ENCODE peak calls at places on chromosomes 12 and 14, in four cellular contexts. J is HepG2, N is heart right ventricle, M is fibroblast of lung. W is an unnamed sample.

GRCh38 chr12:56087220-56087619 is 7.3 kb downstream of the ERBB3 start:
- DNase-seq in M (no peak), N (peak; percentile 81), J (no peak), W (no peak)

GRCh38 chr12:26939953-26940352 is 1.7 kb downstream of the FGFR1OP2 start:
- DNase-seq in N (no peak), M (no peak), J (no peak), W (no peak)

GRCh38 chr12:55687746-55688145 is 20.0 kb downstream of the ITGA7 start:
- DNase-seq in M (peak; percentile 24), N (no peak), J (no peak), W (no peak)

GRCh38 chr14:100577321-100577985 is 9.8 kb downstream of the BEGAIN start:
- DNase-seq in M (no peak), J (no peak), N (peak; percentile 11), W (no peak)

GRCh38 chr14:103488960-103489359 is 33.7 kb downstream of the CKB start:
- DNase-seq in J (no peak), M (peak; percentile 56), N (no peak), W (no peak)

GRCh38 chr14:56452989-56453388 is 126.6 kb upstream of the TMEM260 start:
- DNase-seq in J (no peak), N (no peak), M (no peak), W (no peak)

GRCh38 chr12:63770375-63770774 is 9.3 kb upstream of the RXYLT1 start:
- DNase-seq in M (no peak), J (no peak), N (no peak), W (no peak)

GRCh38 chr12:95321516-95322246 is 104.1 kb downstream of the VEZT start:
- DNase-seq in J (no peak), M (no peak), N (no peak), W (no peak)

GRCh38 chr12:105775351-105775750 is 363.4 kb downstream of the NUAK1 start:
- DNase-seq in M (peak; percentile 69), J (no peak), N (no peak), W (no peak)

GRCh38 chr12:116864371-116865160 is 16.7 kb downstream of the HRK start:
- DNase-seq in M (peak; percentile 89), J (peak; percentile 46), N (no peak), W (no peak)

GRCh38 chr12:47821346-47821706 is 1.6 kb upstream of the HDAC7 start:
- DNase-seq in J (no peak), N (no peak), M (peak; percentile 48), W (no peak)

GRCh38 chr14:81275305-81275950 is 54.7 kb upstream of the GTF2A1 start:
- DNase-seq in N (peak; percentile 26), J (no peak), M (no peak), W (no peak)

GRCh38 chr14:48373993-48374392 is 698.6 kb upstream of the MDGA2 start:
- DNase-seq in N (no peak), M (peak; percentile 27), J (no peak), W (no peak)

GRCh38 chr14:67704018-67704417 is 2.3 kb downstream of the RDH12 start:
- DNase-seq in M (no peak), J (no peak), N (no peak), W (no peak)

GRCh38 chr14:67697006-67697405 is 1.4 kb upstream of the RDH11 start:
- DNase-seq in N (no peak), J (no peak), M (no peak), W (no peak)

GRCh38 chr14:67695394-67695949 is at the start of gene RDH11:
- DNase-seq in M (peak; percentile 89), N (peak; percentile 73), J (peak; percentile 90), W (peak; percentile 35)

GRCh38 chr14:67694791-67695393 is 672 bp downstream of the RDH11 start:
- DNase-seq in J (peak; percentile 92), N (peak; percentile 14), M (peak; percentile 97), W (no peak)

DNA sequence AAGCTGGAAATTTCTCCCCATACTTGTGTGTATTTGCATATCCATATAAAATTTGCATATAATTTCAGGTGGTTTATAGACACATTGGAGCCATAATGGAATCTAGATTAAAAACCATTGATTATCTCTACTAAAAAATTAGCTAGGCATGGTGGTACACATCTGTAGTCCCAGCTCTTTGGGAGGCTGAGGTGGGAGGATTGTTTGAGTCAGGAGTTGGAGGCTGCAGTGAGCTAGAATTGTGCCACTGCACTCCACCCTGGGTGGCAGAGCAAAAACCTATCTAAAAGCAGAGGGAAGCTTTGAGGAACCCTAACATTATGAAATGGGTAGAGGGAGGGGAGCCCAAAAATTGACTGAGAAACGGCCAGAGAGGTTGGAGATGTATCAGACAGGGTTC is 2.6 kb upstream of the RDH11 start:
- DNase-seq in N (no peak), M (no peak), J (no peak), W (no peak)
- H3K4me1 ChIP-seq in N (no peaks in the 10 kb centered on the region), M (peaks cover 5% of the 10 kb centered on the region), J (peaks cover 47% of the 10 kb centered on the region), W (no peaks in the 10 kb centered on the region)

DNA sequence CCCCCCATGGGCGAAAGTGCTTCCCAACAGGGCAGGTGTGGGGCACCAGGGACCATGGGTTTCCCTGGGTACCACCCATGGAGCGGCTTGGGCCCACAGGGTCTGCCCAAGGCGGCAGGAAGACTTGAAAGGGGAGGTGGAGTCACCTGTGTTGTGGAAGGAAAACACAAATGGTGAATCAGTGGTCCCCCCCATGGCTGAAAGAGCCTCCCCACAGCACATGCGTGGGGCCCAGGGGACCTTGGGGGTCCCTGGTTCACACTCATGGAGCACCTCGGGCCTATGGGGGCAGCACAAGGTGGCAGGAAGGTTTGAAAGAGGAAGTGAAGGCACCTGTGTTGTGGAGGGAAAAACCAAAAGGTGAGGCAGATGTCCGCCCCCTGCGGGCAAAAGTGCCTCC is 581.9 kb downstream of the ALG10 start:
- DNase-seq in M (no peak), J (no peak), N (no peak), W (no peak)
- H3K9me3 ChIP-seq in M (no peaks in the 10 kb centered on the region), J (peaks cover 87% of the 10 kb centered on the region), N (no peaks in the 10 kb centered on the region), W (peaks cover 88% of the 10 kb centered on the region)

GRCh38 chr12:51482808-51483532 is 58.3 kb downstream of the SLC4A8 start:
- DNase-seq in M (peak; percentile 4), N (no peak), J (no peak), W (no peak)
- TF ChIP-seq CTCF in M (peak; percentile 16), N (no peak), J (no peak), W (no peak)

DNA sequence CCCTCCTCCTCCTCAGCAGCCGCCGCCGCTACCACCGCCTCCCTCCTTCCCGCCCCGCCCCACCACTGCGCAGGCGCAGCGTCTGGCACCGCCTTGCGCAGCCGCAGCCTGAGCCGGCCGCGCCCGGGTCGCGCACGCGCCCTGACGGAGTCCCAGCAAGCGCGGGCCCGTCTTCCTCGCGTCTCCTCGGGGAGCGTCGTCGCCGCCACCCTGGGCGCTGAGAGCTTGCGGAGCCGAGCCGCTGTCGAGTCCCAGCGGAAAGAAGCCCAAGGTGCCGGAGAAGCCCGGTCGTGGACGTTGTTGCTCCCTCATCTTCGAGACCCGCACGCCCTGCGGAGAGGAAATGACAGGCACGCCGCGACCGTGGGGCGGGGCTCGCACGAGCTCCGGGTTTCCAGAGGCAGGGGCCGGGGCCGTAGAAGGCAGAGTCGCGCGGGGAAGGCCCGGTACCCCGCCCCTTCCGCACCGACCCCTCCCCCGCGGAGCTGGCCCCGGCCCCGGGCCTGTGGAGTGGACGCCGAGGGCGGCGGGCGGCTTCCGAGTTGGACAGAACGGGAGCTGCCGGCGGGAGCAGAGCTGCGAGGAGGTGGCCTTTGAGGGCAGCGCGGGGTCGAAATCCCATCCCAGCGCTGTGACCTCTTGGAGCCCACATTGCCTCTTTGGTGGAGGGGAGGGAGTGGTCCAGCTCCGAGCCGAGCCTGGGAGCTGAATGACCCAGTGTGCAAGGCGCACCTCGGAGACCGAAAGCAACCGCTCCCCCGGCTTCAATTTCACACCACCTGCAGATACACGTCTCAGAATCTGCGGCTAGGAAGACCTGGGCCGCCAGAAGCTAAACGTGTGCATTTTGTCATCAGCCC is 469 bp upstream of the RAB35 start:
- DNase-seq in N (peak; percentile 97), M (peak; percentile 86), J (peak; percentile 86), W (peak; percentile 73)
- H3K4me1 ChIP-seq in N (peaks cover 13% of the 10 kb centered on the region), M (peaks cover 5% of the 10 kb centered on the region), J (peaks cover 68% of the 10 kb centered on the region), W (peaks cover 65% of the 10 kb centered on the region)

GRCh38 chr14:65954915-65955314 is 531.3 kb upstream of the CCDC196 start:
- DNase-seq in N (no peak), M (no peak), J (no peak), W (no peak)
- H3K9me3 ChIP-seq in N (no peaks in the 10 kb centered on the region), M (no peaks in the 10 kb centered on the region), J (no peaks in the 10 kb centered on the region), W (no peaks in the 10 kb centered on the region)

GRCh38 chr12:43914923-43915468 is 79.1 kb downstream of the TMEM117 start:
- DNase-seq in J (peak; percentile 10), N (no peak), M (peak; percentile 6), W (no peak)
- TF ChIP-seq CTCF in J (peak; percentile 61), N (peak; percentile 34), M (peak; percentile 15), W (no peak)

DNA sequence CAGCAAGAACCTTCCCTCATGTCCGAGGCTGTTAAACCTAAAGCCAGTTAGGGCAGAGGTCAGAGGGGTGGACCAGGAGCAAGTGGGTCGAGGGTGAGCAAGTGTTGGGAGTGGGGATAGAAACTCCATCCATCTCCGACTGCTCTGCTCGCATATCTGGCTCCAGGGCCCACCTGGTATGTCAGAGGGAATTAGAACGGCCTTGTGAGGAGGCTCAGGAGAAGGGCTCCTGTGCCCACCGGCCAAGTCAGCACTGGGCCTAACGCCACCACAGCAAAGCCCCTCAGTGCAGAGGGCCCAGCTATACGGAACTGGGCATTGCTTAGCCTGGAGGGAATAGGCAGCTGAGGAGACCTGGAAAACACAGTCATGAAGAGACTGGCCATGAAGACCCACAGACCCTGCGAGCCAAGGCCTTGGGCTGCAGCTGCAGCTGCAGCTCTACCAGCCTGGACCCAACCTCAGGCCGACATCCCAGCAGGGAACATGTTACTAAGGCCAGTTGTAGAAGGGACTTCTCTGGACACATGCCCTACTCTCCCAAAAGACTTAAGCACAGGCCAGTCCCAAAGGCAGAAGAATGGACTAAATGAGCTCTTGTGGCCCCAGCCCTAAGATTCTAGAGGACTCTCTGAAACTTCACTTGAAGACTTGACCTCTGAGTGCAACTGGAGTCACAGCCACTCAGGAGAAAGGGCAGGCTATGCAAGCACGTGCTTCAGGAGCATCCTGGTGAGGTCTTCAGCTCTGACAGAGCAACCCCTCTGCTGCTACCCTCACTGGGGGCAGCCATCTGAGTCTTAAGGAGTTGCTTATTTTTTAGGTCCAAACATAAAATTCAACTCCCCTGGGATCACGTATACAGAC is 34.1 kb downstream of the DAD1 start:
- DNase-seq in N (no peak), J (no peak), M (no peak), W (no peak)
- H3K4me1 ChIP-seq in N (peaks cover 8% of the 10 kb centered on the region), J (peaks cover 41% of the 10 kb centered on the region), M (peaks cover 6% of the 10 kb centered on the region), W (peaks cover 14% of the 10 kb centered on the region)

DNA sequence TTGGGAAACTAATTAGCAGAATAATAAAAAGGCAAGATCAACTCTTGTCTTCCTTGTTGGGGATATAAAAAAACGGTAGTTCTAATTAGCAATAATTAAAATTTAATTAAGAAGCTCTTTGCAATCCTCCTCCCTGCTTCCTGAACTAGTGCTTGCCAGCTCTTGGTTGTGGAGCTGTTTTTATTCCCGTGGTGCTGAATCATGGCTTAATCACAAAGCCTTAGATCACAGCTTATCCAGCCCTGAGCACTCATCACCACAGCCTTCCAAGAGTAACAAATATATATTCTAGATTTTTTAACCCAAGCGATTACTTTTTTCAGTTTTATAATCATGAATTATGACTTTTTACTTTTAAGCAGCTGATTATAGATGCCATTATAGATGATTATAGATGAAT is 63.2 kb upstream of the INSM2 start:
- DNase-seq in N (no peak), J (no peak), M (peak; percentile 14), W (no peak)
- H3K9me3 ChIP-seq in N (no peaks in the 10 kb centered on the region), J (peaks cover 6% of the 10 kb centered on the region), M (no peaks in the 10 kb centered on the region), W (no peaks in the 10 kb centered on the region)

GRCh38 chr14:95300002-95300696 is 19.6 kb downstream of the CLMN start:
- DNase-seq in M (no peak), J (peak; percentile 90), N (no peak), W (no peak)
- TF ChIP-seq CTCF in M (no peak), J (peak; percentile 42), N (no peak), W (no peak)

GRCh38 chr12:73235387-73235786 is 963.2 kb downstream of the TRHDE start:
- DNase-seq in N (no peak), J (no peak), M (no peak), W (no peak)
- H3K4me1 ChIP-seq in N (no peaks in the 10 kb centered on the region), J (no peaks in the 10 kb centered on the region), M (no peaks in the 10 kb centered on the region), W (no peaks in the 10 kb centered on the region)